ENCODE peak calls at places on chromosomes 2 and 18, in nine cellular contexts. R is NCI-H510A treated with DMSO at 0.1 percent for 48 hours; N is cardiac muscle cell; D is iris pigment epithelial cell; J is Kasumi-1; I is GDM1; O is mesenteric fat pad; U is stimulated activated CD4-positive, alpha-beta T cell treated with anti-CD3 and anti-CD28 coated beads, Interleukin-15, amount 100 ng/mL, for 24 hours; S is tibial artery. H is an unnamed sample.

GRCh38 chr18:24734058-24734457 is 273.6 kb downstream of the HRH4 start:
- DNase-seq in R (peak; percentile 34), N (no peak), D (no peak), J (peak; percentile 17), I (no peak), O (no peak), U (peak; percentile 4), S (no peak), H (no peak)

GRCh38 chr2:240966457-240966905 is 31.9 kb upstream of the SNED1 start:
- DNase-seq in R (no peak), N (no peak), D (no peak), J (no peak), I (no peak), O (no peak), U (no peak), S (peak; percentile 60), H (no peak)

GRCh38 chr18:58990720-58991119 is 126.0 kb downstream of the ZNF532 start:
- DNase-seq in R (no peak), N (no peak), D (no peak), J (no peak), I (no peak), O (no peak), U (no peak), S (no peak), H (no peak)

GRCh38 chr2:216216951-216217903 is 108.1 kb downstream of the XRCC5 start:
- DNase-seq in R (peak; percentile 45), N (peak; percentile 44), D (peak; percentile 60), J (no peak), I (no peak), O (no peak), U (peak; percentile 38), S (no peak), H (peak; percentile 50)

GRCh38 chr2:145110668-145111067 is 590.7 kb upstream of the ZEB2 start:
- DNase-seq in R (no peak), N (no peak), D (peak; percentile 29), J (no peak), I (no peak), O (no peak), U (no peak), S (no peak), H (peak; percentile 36)

GRCh38 chr2:46666044-46666662 is 186.8 kb downstream of the TMEM247 start:
- DNase-seq in R (no peak), N (peak; percentile 94), D (no peak), J (no peak), I (no peak), O (no peak), U (no peak), S (no peak), H (peak; percentile 41)

GRCh38 chr2:16908671-16909070 is 243.0 kb upstream of the CYRIA start:
- DNase-seq in R (no peak), N (no peak), D (peak; percentile 7), J (no peak), I (no peak), O (no peak), U (no peak), S (no peak), H (no peak)

GRCh38 chr18:5951515-5952081 is 56.3 kb upstream of the TMEM200C start:
- DNase-seq in R (peak; percentile 79), N (no peak), D (no peak), J (no peak), I (no peak), O (no peak), U (no peak), S (no peak), H (no peak)

GRCh38 chr2:206263959-206264603 is 10.4 kb upstream of the ZDBF2 start:
- DNase-seq in R (no peak), N (no peak), D (no peak), J (no peak), I (no peak), O (no peak), U (no peak), S (no peak), H (no peak)

GRCh38 chr2:15284601-15285000 is 276.5 kb downstream of the NBAS start:
- DNase-seq in R (peak; percentile 8), N (no peak), D (no peak), J (no peak), I (no peak), O (no peak), U (no peak), S (no peak), H (no peak)

GRCh38 chr2:66553370-66553769 is 118.4 kb downstream of the MEIS1 start:
- DNase-seq in R (no peak), N (peak; percentile 34), D (no peak), J (no peak), I (no peak), O (no peak), U (no peak), S (no peak), H (no peak)

GRCh38 chr2:9178905-9179571 is 27.6 kb upstream of the ASAP2 start:
- DNase-seq in R (peak; percentile 86), N (peak; percentile 88), D (peak; percentile 85), J (no peak), I (no peak), O (peak; percentile 83), U (no peak), S (peak; percentile 84), H (peak; percentile 67)

GRCh38 chr2:124566518-124566970 is 541.5 kb downstream of the CNTNAP5 start:
- DNase-seq in R (peak; percentile 22), N (peak; percentile 2), D (no peak), J (no peak), I (no peak), O (no peak), U (no peak), S (no peak), H (no peak)

GRCh38 chr2:226796012-226796839 is 3.4 kb downstream of the IRS1 start:
- DNase-seq in R (no peak), N (no peak), D (no peak), J (no peak), I (no peak), O (no peak), U (no peak), S (no peak), H (no peak)

GRCh38 chr2:113937501-113937900 is 47.6 kb downstream of the ACTR3 start:
- DNase-seq in R (no peak), N (no peak), D (no peak), J (no peak), I (no peak), O (no peak), U (no peak), S (no peak), H (no peak)

GRCh38 chr2:54083021-54083420 is 32.4 kb upstream of the ACYP2 start:
- DNase-seq in R (no peak), N (no peak), D (no peak), J (no peak), I (no peak), O (no peak), U (no peak), S (no peak), H (no peak)

GRCh38 chr2:63763336-63764056 is 78.2 kb upstream of the UGP2 start:
- DNase-seq in R (no peak), N (peak; percentile 15), D (no peak), J (no peak), I (no peak), O (no peak), U (no peak), S (peak; percentile 73), H (peak; percentile 72)

GRCh38 chr18:74234326-74235171 is 57.2 kb downstream of the CYB5A start:
- DNase-seq in R (no peak), N (peak; percentile 99), D (peak; percentile 98), J (no peak), I (no peak), O (no peak), U (no peak), S (no peak), H (peak; percentile 17)

GRCh38 chr18:13578400-13578799 is 148.0 kb downstream of the FAM210A start:
- DNase-seq in R (no peak), N (no peak), D (no peak), J (no peak), I (no peak), O (no peak), U (no peak), S (no peak), H (no peak)

GRCh38 chr18:2736823-2737222 is 81.3 kb downstream of the SMCHD1 start:
- DNase-seq in R (no peak), N (no peak), D (no peak), J (no peak), I (no peak), O (no peak), U (no peak), S (no peak), H (no peak)

GRCh38 chr2:70596293-70596692 is 42.7 kb upstream of the TGFA start:
- DNase-seq in R (no peak), N (no peak), D (peak; percentile 38), J (no peak), I (no peak), O (no peak), U (no peak), S (no peak), H (no peak)

GRCh38 chr2:172404824-172405223 is 22.6 kb upstream of the ITGA6 start:
- DNase-seq in R (no peak), N (peak; percentile 88), D (peak; percentile 93), J (no peak), I (no peak), O (no peak), U (no peak), S (no peak), H (peak; percentile 82)